ENCODE peak calls at places on chromosomes 2 and 18, in five cellular contexts. S is HCT116, Z is K562, O is SK-N-SH, D is HepG2. M is an unnamed sample.

GRCh38 chr2:215716971-215717370 is 281.1 kb upstream of the FN1 start:
- DNase-seq in S (no peak), Z (no peak), O (no peak), D (no peak), M (no peak)

GRCh38 chr2:30265441-30266015 is 34.2 kb downstream of the LBH start:
- DNase-seq in S (no peak), Z (no peak), O (no peak), D (no peak), M (no peak)

GRCh38 chr2:238148981-238149380 is 9.8 kb upstream of the ERFE start:
- DNase-seq in S (no peak), Z (no peak), O (no peak), D (no peak), M (no peak)

GRCh38 chr2:10499275-10499907 is 51.3 kb upstream of the ODC1 start:
- DNase-seq in S (no peak), Z (no peak), O (no peak), D (no peak), M (no peak)

GRCh38 chr18:27619906-27620305 is 434.8 kb upstream of the CHST9 start:
- DNase-seq in S (no peak), Z (no peak), O (no peak), D (no peak), M (no peak)

GRCh38 chr2:138713509-138713908 is 66.7 kb downstream of the NXPH2 start:
- DNase-seq in S (no peak), Z (no peak), O (no peak), D (no peak), M (no peak)

GRCh38 chr2:41735446-41735845 is 312.4 kb upstream of the PKDCC start:
- DNase-seq in S (no peak), Z (no peak), O (no peak), D (no peak), M (no peak)

GRCh38 chr2:27622921-27623384 is 5.9 kb downstream of the CCDC121 start:
- DNase-seq in S (no peak), Z (no peak), O (no peak), D (no peak), M (no peak)

GRCh38 chr18:26771524-26771923 is 94.0 kb downstream of the AQP4 start:
- DNase-seq in S (no peak), Z (no peak), O (no peak), D (peak; percentile 6), M (no peak)

GRCh38 chr2:216619411-216620393 is 13.5 kb upstream of the IGFBP2 start:
- DNase-seq in S (no peak), Z (no peak), O (peak; percentile 74), D (peak; percentile 62), M (no peak)

GRCh38 chr18:71040161-71040560 is 751.3 kb downstream of the SOCS6 start:
- DNase-seq in S (no peak), Z (no peak), O (no peak), D (no peak), M (no peak)

GRCh38 chr2:232492963-232493700 is 5.5 kb upstream of the ECEL1 start:
- DNase-seq in S (no peak), Z (no peak), O (no peak), D (no peak), M (no peak)

GRCh38 chr18:79772108-79772864 is 25.5 kb upstream of the KCNG2 start:
- DNase-seq in S (no peak), Z (no peak), O (no peak), D (no peak), M (no peak)
- TF ChIP-seq RAD21 in S (no peak), Z (no peak), O (no peak), D (no peak), M (no peak)

GRCh38 chr2:172997031-172997430 is 78.6 kb upstream of the MAP3K20 start:
- DNase-seq in S (no peak), Z (no peak), O (no peak), D (no peak), M (no peak)

GRCh38 chr2:173002751-173003541 is 72.7 kb upstream of the MAP3K20 start:
- DNase-seq in S (no peak), Z (no peak), O (no peak), D (peak; percentile 64), M (no peak)

GRCh38 chr2:173001664-173002604 is 73.7 kb upstream of the MAP3K20 start:
- DNase-seq in S (no peak), Z (no peak), O (no peak), D (no peak), M (no peak)

GRCh38 chr2:172998547-172998946 is 77.1 kb upstream of the MAP3K20 start:
- DNase-seq in S (no peak), Z (no peak), O (no peak), D (no peak), M (no peak)

GRCh38 chr2:172999641-173000387 is 75.8 kb upstream of the MAP3K20 start:
- DNase-seq in S (no peak), Z (no peak), O (no peak), D (no peak), M (no peak)
- TF ChIP-seq SIN3A in S (no peak), Z (no peak), O (no peak), D (no peak), M (no peak)

DNA sequence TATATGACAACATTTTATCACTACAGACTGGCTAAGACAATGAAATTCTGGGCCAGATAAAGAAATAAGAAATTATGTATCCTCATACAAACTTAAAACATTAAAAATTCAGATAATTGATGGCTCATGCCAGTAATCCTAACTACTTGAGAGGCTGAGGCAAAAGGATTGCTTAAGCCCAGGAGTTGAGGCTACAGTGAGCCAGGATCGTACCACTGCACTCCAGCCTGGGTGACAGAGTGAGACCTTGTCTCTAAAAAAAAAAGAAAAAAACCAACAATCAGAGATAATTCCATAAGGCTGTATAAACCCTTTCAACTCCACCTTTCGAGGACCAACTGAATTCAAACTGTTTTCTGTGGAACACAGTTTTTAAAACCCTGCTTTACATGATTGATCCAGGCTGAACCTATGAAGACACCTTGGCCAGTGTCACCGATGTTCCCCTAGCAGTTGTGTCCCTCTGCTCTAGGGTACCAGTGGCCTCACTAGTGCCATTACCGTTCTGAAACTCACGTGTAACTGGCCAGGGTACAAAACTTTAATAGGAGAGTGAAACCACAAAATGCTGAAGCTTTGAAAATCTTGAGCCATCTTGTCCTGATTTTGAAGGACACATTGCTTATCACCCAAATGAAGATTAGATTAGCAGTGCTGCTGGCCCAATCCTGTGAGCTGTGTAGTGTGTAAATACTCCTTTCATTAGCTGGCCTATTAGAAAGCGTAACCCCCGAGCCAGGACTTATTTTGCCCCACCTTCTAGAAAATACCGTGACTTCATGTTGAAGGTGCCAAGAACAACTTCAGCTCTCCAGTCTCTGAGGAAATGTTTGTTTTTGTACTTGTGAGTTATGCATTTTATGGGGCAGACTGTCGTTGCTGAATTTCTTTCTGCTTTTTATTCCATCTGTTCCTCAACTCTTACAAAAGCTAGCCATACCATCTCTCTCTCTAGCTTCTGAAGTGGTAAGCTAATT is 148.0 kb upstream of the MAP3K20 start:
- DNase-seq in S (no peak), Z (no peak), O (no peak), D (no peak), M (no peak)
- TF ChIP-seq RAD21 in S (no peak), Z (no peak), O (no peak), D (no peak), M (no peak)

DNA sequence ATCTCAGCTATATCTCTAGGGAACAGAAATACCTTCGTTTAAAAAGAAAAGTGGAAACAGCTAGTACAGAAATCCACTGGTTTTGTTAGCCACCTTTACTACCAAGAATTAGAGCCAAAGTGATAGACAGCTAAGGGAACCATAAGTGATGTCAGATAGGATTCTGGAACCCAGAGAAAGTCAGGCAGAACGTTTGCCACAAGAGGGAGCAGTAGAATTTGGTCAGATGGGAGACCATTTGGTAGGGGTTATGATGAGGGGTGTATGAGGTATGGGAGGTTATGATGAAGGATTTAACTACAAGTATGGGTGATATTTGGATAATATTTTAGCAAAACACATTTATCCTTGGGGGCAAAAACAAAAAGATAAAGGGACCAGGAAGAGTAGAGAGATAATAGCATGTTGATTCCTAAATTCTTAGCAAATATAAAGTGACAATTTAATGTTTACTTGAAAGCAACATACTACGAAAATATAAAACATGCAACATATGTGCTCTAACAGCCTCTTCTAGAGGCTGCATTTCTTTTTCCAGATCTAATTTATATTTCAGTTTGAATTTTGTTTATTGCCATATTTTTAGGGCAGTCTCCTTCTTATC is 3.3 kb downstream of the SLC8A1 start:
- DNase-seq in S (peak; percentile 10), Z (no peak), O (peak; percentile 60), D (peak; percentile 21), M (no peak)
- TF ChIP-seq SIN3A in S (no peak), Z (no peak), O (no peak), D (no peak), M (no peak)

DNA sequence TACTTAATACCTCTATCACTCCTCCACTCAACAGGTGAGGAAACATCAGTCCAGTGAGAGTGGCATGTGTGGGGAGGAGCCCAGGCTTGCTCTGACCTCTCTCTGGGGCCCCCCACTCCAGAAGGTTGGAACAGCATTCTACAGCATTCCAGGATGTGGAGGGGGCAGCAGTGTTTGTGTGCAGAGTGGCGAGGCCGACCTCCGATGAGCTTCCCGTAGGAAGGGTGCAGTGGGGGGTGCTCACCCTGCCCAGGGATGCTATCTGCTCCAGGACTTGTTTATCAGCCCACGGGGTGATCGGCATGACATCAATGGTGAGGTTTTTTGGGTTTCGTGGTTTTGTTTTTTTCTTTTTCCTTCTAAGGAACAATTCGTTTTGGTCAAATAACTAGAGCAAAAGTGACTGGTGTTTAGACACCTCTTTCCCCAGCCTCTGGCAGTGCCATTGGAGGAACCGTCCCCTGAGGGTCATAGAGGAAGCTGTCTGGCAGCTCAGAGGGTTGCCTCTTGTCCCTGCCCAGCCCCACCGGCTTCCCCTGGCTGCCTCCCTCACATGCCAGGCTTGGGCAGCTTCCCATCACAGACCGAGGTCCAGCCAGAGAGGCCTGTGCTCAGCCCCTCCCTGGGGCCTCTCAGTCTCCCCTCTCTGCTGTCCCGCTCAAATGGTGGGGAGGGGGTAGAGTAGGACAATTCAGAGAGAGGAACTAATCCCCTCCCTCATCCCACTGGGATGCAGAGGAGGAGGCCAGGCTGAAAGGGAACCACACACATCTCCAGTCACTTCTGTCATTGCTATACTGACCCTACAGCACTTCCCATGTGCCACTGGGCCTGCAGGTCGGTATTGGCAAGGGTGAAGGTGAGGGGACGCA is 96.5 kb downstream of the ZFP36L2 start:
- DNase-seq in S (no peak), Z (no peak), O (peak; percentile 44), D (peak; percentile 65), M (no peak)
- TF ChIP-seq RAD21 in S (no peak), Z (no peak), O (no peak), D (no peak), M (no peak)

DNA sequence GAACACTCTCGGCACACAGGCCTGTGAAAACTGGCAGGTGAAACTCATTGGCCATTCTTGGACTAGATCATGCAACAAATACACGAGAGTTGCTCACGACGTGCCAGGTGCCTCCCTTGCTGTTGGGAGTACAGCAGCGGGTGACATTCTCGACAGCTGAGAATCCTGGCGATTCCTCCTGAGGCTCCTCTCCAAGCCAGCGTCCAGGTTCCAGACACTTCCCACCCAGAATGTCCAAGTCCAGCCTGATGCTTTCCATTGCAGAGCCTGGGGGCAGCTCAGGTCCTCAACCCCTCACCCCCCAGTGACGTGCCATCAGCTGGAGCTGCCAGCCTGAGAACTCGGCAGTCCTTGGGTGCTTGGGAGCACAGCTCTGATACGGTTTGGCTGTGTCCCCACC is 124.2 kb downstream of the PXDN start:
- DNase-seq in S (no peak), Z (no peak), O (no peak), D (no peak), M (no peak)
- TF ChIP-seq SIN3A in S (no peak), Z (no peak), O (no peak), D (no peak), M (no peak)